ENCODE peak calls at places on chromosome 1, in ten cellular contexts. N, U, W, F, C, I, O, H, K and L are unnamed samples.

GRCh38 chr1:183609313-183609712 is 19.1 kb upstream of the NCF2 start:
- DNase-seq in N (peak), U (peak), W (peak), F (peak), C (peak), I (no peak), O (peak), H (peak), K (no peak), L (peak)

GRCh38 chr1:109438798-109439297 is 12.6 kb upstream of the PSMA5 start:
- DNase-seq in N (no peak), U (peak), W (no peak), F (peak), C (peak), I (peak), O (peak), H (peak), K (peak), L (peak)

GRCh38 chr1:65209005-65209885 is 61.2 kb downstream of the AK4 start:
- DNase-seq in N (no peak), U (peak), W (no peak), F (peak), C (peak), I (no peak), O (peak), H (peak), K (no peak), L (peak)

GRCh38 chr1:67347688-67348472 is 40.2 kb downstream of the IL12RB2 start:
- DNase-seq in N (no peak), U (peak), W (peak), F (peak), C (peak), I (no peak), O (peak), H (peak), K (peak), L (peak)

GRCh38 chr1:155044812-155045690 is 6.1 kb upstream of the ADAM15 start:
- DNase-seq in N (peak), U (peak), W (no peak), F (peak), C (peak), I (no peak), O (peak), H (peak), K (no peak), L (peak)

GRCh38 chr1:233025156-233025555 is 74.7 kb downstream of the NTPCR start:
- DNase-seq in N (peak), U (no peak), W (no peak), F (no peak), C (peak), I (no peak), O (peak), H (peak), K (no peak), L (peak)

GRCh38 chr1:35691571-35692220 is 27.0 kb downstream of the C1orf216 start:
- DNase-seq in N (no peak), U (no peak), W (no peak), F (no peak), C (no peak), I (no peak), O (no peak), H (no peak), K (no peak), L (no peak)

GRCh38 chr1:68955424-68955823 is 458.5 kb upstream of the DEPDC1 start:
- DNase-seq in N (no peak), U (no peak), W (no peak), F (no peak), C (no peak), I (no peak), O (no peak), H (peak), K (no peak), L (peak)

GRCh38 chr1:37243368-37244082 is 209.2 kb upstream of the GRIK3 start:
- DNase-seq in N (no peak), U (no peak), W (no peak), F (no peak), C (no peak), I (no peak), O (no peak), H (no peak), K (no peak), L (no peak)

GRCh38 chr1:184691719-184692324 is 62.8 kb downstream of the EDEM3 start:
- DNase-seq in N (no peak), U (no peak), W (no peak), F (peak), C (peak), I (peak), O (peak), H (no peak), K (peak), L (peak)

GRCh38 chr1:45543599-45544417 is 6.8 kb upstream of the AKR1A1 start:
- DNase-seq in N (peak), U (peak), W (no peak), F (no peak), C (no peak), I (peak), O (peak), H (peak), K (no peak), L (peak)

GRCh38 chr1:198467342-198467741 is 73.1 kb downstream of the ATP6V1G3 start:
- DNase-seq in N (no peak), U (no peak), W (no peak), F (no peak), C (no peak), I (no peak), O (no peak), H (no peak), K (no peak), L (no peak)

GRCh38 chr1:37561794-37562132 is 5.0 kb downstream of the DNALI1 start:
- DNase-seq in N (no peak), U (peak), W (peak), F (peak), C (peak), I (no peak), O (peak), H (no peak), K (no peak), L (peak)

GRCh38 chr1:244205171-244205570 is 154.1 kb downstream of the ZBTB18 start:
- DNase-seq in N (no peak), U (no peak), W (no peak), F (no peak), C (no peak), I (no peak), O (no peak), H (no peak), K (no peak), L (no peak)

GRCh38 chr1:157852476-157852875 is 10.9 kb upstream of the CD5L start:
- DNase-seq in N (no peak), U (no peak), W (no peak), F (no peak), C (no peak), I (peak), O (no peak), H (no peak), K (no peak), L (no peak)

GRCh38 chr1:236768601-236769000 is 26.5 kb upstream of the MTR start:
- DNase-seq in N (no peak), U (no peak), W (no peak), F (no peak), C (no peak), I (no peak), O (peak), H (no peak), K (no peak), L (no peak)
- TF ChIP-seq CTCF in N (no peak), U (no peak), W (no peak), F (no peak), C (peak), I (no peak), O (no peak), H (no peak), K (no peak), L (no peak)

DNA sequence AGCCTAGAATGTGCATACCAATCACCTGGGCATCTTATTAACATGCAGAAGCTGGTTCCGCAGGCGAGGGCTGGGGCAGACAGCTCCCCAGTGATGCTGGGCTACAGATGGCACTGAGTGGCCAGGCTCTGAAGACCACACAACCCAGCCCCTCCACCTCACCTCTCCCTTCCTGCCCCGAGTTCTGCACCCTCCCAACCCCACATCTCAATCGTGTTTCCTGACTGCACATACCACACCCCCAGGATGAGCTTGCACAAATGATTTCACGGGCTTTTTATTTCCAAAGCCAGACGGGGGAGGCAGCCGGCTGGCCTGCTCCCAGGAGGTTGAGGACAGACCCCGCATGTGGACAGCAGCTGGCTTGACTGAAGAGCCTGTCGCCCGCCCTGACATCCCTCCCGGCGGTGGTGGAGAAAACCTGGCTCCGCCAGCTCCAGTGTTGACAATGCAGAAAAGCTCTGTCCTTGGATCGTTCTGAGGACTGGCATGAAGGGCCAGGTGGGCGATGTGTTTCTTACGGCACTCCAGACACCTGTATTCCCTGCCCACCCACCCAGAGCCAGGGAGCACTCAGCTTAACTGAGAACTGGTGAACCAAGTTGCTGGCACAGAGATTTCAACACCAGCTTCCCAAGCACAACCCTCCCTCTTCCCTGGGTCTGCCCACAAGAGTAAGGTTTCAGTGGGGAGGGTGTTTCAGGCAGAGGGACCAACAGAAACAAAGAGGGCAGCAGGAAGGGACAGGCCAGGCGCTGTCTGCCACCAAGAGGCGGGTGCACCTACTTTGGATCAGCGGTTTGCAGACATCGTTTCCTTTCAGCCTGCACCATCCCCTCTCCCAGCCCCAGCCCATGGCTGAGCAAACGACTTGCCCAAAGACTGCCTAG is 21.6 kb upstream of the ALDH4A1 start:
- DNase-seq in N (no peak), U (no peak), W (no peak), F (no peak), C (no peak), I (no peak), O (peak), H (peak), K (no peak), L (peak)
- H3K4me3 ChIP-seq in N (peak), U (no peak), W (no peak), F (no peak), C (no peak), I (no peak), O (no peak), H (no peak), K (peak), L (no peak)

GRCh38 chr1:119549719-119550141 is 42.7 kb downstream of the HSD3B1 start:
- DNase-seq in N (no peak), U (peak), W (peak), F (peak), C (peak), I (peak), O (peak), H (peak), K (no peak), L (peak)
- TF ChIP-seq CTCF in N (peak), U (peak), W (no peak), F (peak), C (peak), I (peak), O (peak), H (peak), K (peak), L (peak)

GRCh38 chr1:193185861-193186714 is at the start of gene B3GALT2:
- DNase-seq in N (no peak), U (peak), W (no peak), F (peak), C (peak), I (no peak), O (peak), H (peak), K (no peak), L (peak)
- H3K4me3 ChIP-seq in N (peak), U (peak), W (peak), F (peak), C (peak), I (no peak), O (peak), H (peak), K (peak), L (peak)